ENCODE peak calls at places on chromosomes 11 and 22, in six cellular contexts. One of them, this sample, is unnamed.

GRCh38 chr11:112292785-112293407 is 32.2 kb upstream of the PLET1 start:
- DNase-seq in K562: no peak
- DNase-seq in heart left ventricle: no peak
- DNase-seq in H54: no peak
- DNase-seq in tibial nerve: peak
- DNase-seq in HCT116: no peak
- DNase-seq in this sample: peak

GRCh38 chr11:70883973-70884688 is 368.2 kb downstream of the SHANK2 start:
- DNase-seq in K562: no peak
- DNase-seq in heart left ventricle: no peak
- DNase-seq in H54: no peak
- DNase-seq in tibial nerve: peak
- DNase-seq in HCT116: no peak
- DNase-seq in this sample: no peak

GRCh38 chr11:23539556-23539955 is 679.3 kb upstream of the CCDC179 start:
- DNase-seq in K562: no peak
- DNase-seq in heart left ventricle: no peak
- DNase-seq in H54: no peak
- DNase-seq in tibial nerve: no peak
- DNase-seq in HCT116: no peak
- DNase-seq in this sample: no peak

GRCh38 chr11:133560467-133560866 is 28.2 kb upstream of the OPCML start:
- DNase-seq in K562: no peak
- DNase-seq in heart left ventricle: no peak
- DNase-seq in H54: no peak
- DNase-seq in tibial nerve: no peak
- DNase-seq in HCT116: no peak
- DNase-seq in this sample: no peak

GRCh38 chr11:128903248-128904041 is 12.3 kb downstream of the KCNJ5 start:
- DNase-seq in K562: no peak
- DNase-seq in heart left ventricle: peak
- DNase-seq in H54: peak
- DNase-seq in tibial nerve: peak
- DNase-seq in HCT116: no peak
- DNase-seq in this sample: no peak

GRCh38 chr11:86735462-86736302 is 63.3 kb upstream of the ME3 start:
- DNase-seq in K562: no peak
- DNase-seq in heart left ventricle: no peak
- DNase-seq in H54: no peak
- DNase-seq in tibial nerve: no peak
- DNase-seq in HCT116: no peak
- DNase-seq in this sample: no peak

GRCh38 chr11:17572791-17573460 is 25.9 kb downstream of the OTOG start:
- DNase-seq in K562: no peak
- DNase-seq in heart left ventricle: no peak
- DNase-seq in H54: no peak
- DNase-seq in tibial nerve: no peak
- DNase-seq in HCT116: no peak
- DNase-seq in this sample: no peak

GRCh38 chr11:70931430-70931829 is 320.9 kb downstream of the SHANK2 start:
- DNase-seq in K562: no peak
- DNase-seq in heart left ventricle: no peak
- DNase-seq in H54: no peak
- DNase-seq in tibial nerve: no peak
- DNase-seq in HCT116: no peak
- DNase-seq in this sample: no peak

GRCh38 chr11:62846177-62846576 is 6.8 kb upstream of the WDR74 start:
- DNase-seq in K562: no peak
- DNase-seq in heart left ventricle: no peak
- DNase-seq in H54: no peak
- DNase-seq in tibial nerve: no peak
- DNase-seq in HCT116: no peak
- DNase-seq in this sample: no peak

GRCh38 chr11:107741044-107741823 is 29.4 kb upstream of the SLN start:
- DNase-seq in K562: peak
- DNase-seq in heart left ventricle: no peak
- DNase-seq in H54: no peak
- DNase-seq in tibial nerve: no peak
- DNase-seq in HCT116: peak
- DNase-seq in this sample: peak

GRCh38 chr11:124739479-124740276 is at the start of gene NRGN:
- DNase-seq in K562: peak
- DNase-seq in heart left ventricle: peak
- DNase-seq in H54: peak
- DNase-seq in tibial nerve: peak
- DNase-seq in HCT116: peak
- DNase-seq in this sample: peak

GRCh38 chr11:72257551-72257950 is 13.6 kb upstream of the PHOX2A start:
- DNase-seq in K562: no peak
- DNase-seq in heart left ventricle: no peak
- DNase-seq in H54: no peak
- DNase-seq in tibial nerve: no peak
- DNase-seq in HCT116: no peak
- DNase-seq in this sample: no peak

GRCh38 chr22:43006016-43006505 is 8.9 kb downstream of the PACSIN2 start:
- DNase-seq in K562: no peak
- DNase-seq in heart left ventricle: no peak
- DNase-seq in H54: no peak
- DNase-seq in tibial nerve: no peak
- DNase-seq in HCT116: no peak
- DNase-seq in this sample: no peak

GRCh38 chr11:84465040-84465439 is 1162.1 kb downstream of the DLG2 start:
- DNase-seq in K562: no peak
- DNase-seq in heart left ventricle: no peak
- DNase-seq in H54: no peak
- DNase-seq in tibial nerve: no peak
- DNase-seq in HCT116: no peak
- DNase-seq in this sample: no peak

GRCh38 chr11:11476499-11476898 is 123.4 kb upstream of the CSNK2A3 start:
- DNase-seq in K562: no peak
- DNase-seq in heart left ventricle: no peak
- DNase-seq in H54: no peak
- DNase-seq in tibial nerve: no peak
- DNase-seq in HCT116: no peak
- DNase-seq in this sample: no peak

GRCh38 chr22:50306753-50307749 is at the start of gene PLXNB2:
- DNase-seq in K562: peak
- DNase-seq in heart left ventricle: peak
- DNase-seq in H54: no peak
- DNase-seq in tibial nerve: peak
- DNase-seq in HCT116: peak
- DNase-seq in this sample: peak

DNA sequence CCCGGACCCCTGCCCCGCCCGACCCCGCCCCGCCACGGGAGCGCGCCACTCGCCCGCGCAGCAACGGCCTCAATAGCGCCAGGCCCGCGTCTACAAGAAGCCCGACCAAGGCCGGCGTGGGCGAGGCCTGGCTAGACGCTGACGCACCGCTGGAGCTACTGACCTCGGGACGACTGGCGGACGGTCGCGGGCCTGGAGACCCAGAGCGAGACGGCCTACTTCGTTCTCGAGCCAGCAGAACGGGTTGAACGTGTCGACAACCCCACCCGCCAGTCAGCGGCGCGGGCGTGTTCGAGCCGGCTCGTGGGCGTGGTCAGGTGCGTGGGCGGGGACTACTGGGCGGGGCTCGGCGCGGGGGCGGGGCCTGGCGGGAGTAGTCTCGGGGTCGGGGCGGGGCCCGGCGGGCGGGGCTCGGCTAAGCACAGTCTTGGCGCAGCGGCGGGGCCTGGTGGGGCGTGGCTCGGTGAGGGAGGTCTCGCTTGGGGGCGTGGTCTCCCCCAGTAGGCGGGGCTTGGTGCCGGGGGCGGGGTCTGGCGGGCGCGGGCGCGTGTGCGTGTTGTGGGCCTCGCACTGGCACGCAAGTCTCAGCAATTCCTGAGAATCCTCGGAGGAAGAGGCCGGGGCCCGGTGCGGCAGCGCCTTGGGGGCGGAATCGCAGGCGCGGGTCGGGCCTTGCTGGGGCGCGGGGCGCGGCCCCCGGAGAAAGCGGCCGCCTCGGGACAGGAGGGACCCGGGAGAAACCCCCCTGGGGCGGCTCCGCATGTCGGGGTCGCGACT is at the start of gene RNH1:
- DNase-seq in K562: peak
- DNase-seq in heart left ventricle: peak
- DNase-seq in H54: peak
- DNase-seq in tibial nerve: peak
- DNase-seq in HCT116: peak
- DNase-seq in this sample: peak
- TF ChIP-seq POLR2A in K562: peak
- TF ChIP-seq POLR2A in heart left ventricle: no peak
- TF ChIP-seq POLR2A in H54: peak
- TF ChIP-seq POLR2A in tibial nerve: peak
- TF ChIP-seq POLR2A in HCT116: peak
- TF ChIP-seq POLR2A in this sample: no peak

GRCh38 chr11:61350336-61350735 is 11.3 kb downstream of the CYB561A3 start:
- DNase-seq in K562: no peak
- DNase-seq in heart left ventricle: no peak
- DNase-seq in H54: no peak
- DNase-seq in tibial nerve: no peak
- DNase-seq in HCT116: no peak
- DNase-seq in this sample: no peak

GRCh38 chr11:61349916-61350315 is 11.8 kb downstream of the CYB561A3 start:
- DNase-seq in K562: no peak
- DNase-seq in heart left ventricle: no peak
- DNase-seq in H54: no peak
- DNase-seq in tibial nerve: no peak
- DNase-seq in HCT116: no peak
- DNase-seq in this sample: no peak

GRCh38 chr11:61347916-61348461 is 13.7 kb downstream of the CYB561A3 start:
- DNase-seq in K562: no peak
- DNase-seq in heart left ventricle: no peak
- DNase-seq in H54: no peak
- DNase-seq in tibial nerve: no peak
- DNase-seq in HCT116: no peak
- DNase-seq in this sample: no peak

GRCh38 chr11:61350803-61351202 is 10.9 kb downstream of the CYB561A3 start:
- DNase-seq in K562: no peak
- DNase-seq in heart left ventricle: no peak
- DNase-seq in H54: no peak
- DNase-seq in tibial nerve: no peak
- DNase-seq in HCT116: no peak
- DNase-seq in this sample: no peak

DNA sequence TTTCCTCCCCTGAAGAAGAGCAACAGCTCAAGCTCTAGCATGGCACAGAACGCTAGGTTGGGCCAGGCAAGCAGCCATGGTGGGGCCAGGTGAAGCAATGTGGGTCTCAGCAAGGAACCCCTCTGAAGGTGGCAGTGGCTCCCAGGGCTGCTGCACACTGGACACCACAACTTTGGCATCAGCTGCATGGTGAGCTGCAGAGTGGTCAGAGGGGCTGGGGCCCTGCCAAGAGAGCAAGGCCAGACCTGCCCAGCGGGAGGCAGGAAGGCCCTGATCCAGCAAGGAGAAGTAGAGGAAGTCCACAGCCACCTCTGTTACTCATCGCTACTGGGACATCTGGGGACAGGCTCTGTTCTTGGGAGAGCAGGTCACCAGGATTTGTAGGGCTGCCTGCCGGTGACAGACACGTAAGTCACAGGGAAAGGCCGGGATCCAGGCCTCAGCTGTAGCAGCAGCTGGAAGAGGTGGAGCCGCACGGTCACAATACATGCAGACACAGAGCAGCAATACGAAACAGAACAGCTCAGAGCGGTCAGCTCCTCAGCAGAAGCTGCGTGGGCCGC is 12.4 kb downstream of the CYB561A3 start:
- DNase-seq in K562: no peak
- DNase-seq in heart left ventricle: no peak
- DNase-seq in H54: no peak
- DNase-seq in tibial nerve: no peak
- DNase-seq in HCT116: no peak
- DNase-seq in this sample: no peak
- TF ChIP-seq POLR2A in K562: no peak
- TF ChIP-seq POLR2A in heart left ventricle: no peak
- TF ChIP-seq POLR2A in H54: no peak
- TF ChIP-seq POLR2A in tibial nerve: no peak
- TF ChIP-seq POLR2A in HCT116: no peak
- TF ChIP-seq POLR2A in this sample: no peak

GRCh38 chr11:79045018-79045787 is 395.6 kb downstream of the TENM4 start:
- DNase-seq in K562: no peak
- DNase-seq in heart left ventricle: no peak
- DNase-seq in H54: no peak
- DNase-seq in tibial nerve: no peak
- DNase-seq in HCT116: no peak
- DNase-seq in this sample: no peak

GRCh38 chr11:79045811-79046304 is 395.0 kb downstream of the TENM4 start:
- DNase-seq in K562: no peak
- DNase-seq in heart left ventricle: no peak
- DNase-seq in H54: no peak
- DNase-seq in tibial nerve: no peak
- DNase-seq in HCT116: no peak
- DNase-seq in this sample: no peak

GRCh38 chr11:79042824-79043223 is 398.0 kb downstream of the TENM4 start:
- DNase-seq in K562: no peak
- DNase-seq in heart left ventricle: no peak
- DNase-seq in H54: no peak
- DNase-seq in tibial nerve: no peak
- DNase-seq in HCT116: no peak
- DNase-seq in this sample: no peak

GRCh38 chr11:79044211-79044610 is 396.6 kb downstream of the TENM4 start:
- DNase-seq in K562: no peak
- DNase-seq in heart left ventricle: no peak
- DNase-seq in H54: no peak
- DNase-seq in tibial nerve: no peak
- DNase-seq in HCT116: no peak
- DNase-seq in this sample: no peak

GRCh38 chr11:79043726-79044125 is 397.1 kb downstream of the TENM4 start:
- DNase-seq in K562: no peak
- DNase-seq in heart left ventricle: no peak
- DNase-seq in H54: no peak
- DNase-seq in tibial nerve: no peak
- DNase-seq in HCT116: no peak
- DNase-seq in this sample: no peak
- TF ChIP-seq POLR2A in K562: no peak
- TF ChIP-seq POLR2A in heart left ventricle: no peak
- TF ChIP-seq POLR2A in H54: no peak
- TF ChIP-seq POLR2A in tibial nerve: no peak
- TF ChIP-seq POLR2A in HCT116: no peak
- TF ChIP-seq POLR2A in this sample: no peak

GRCh38 chr22:29765905-29766631 is 739 bp downstream of the ZMAT5 start:
- DNase-seq in K562: peak
- DNase-seq in heart left ventricle: no peak
- DNase-seq in H54: no peak
- DNase-seq in tibial nerve: no peak
- DNase-seq in HCT116: no peak
- DNase-seq in this sample: peak

GRCh38 chr22:29766632-29767288 is at the start of gene ZMAT5:
- DNase-seq in K562: peak
- DNase-seq in heart left ventricle: peak
- DNase-seq in H54: peak
- DNase-seq in tibial nerve: peak
- DNase-seq in HCT116: peak
- DNase-seq in this sample: peak

GRCh38 chr22:29768052-29768680 is 997 bp downstream of the UQCR10 start:
- DNase-seq in K562: peak
- DNase-seq in heart left ventricle: no peak
- DNase-seq in H54: no peak
- DNase-seq in tibial nerve: no peak
- DNase-seq in HCT116: no peak
- DNase-seq in this sample: no peak

GRCh38 chr22:29769723-29770321 is 2.7 kb downstream of the UQCR10 start:
- DNase-seq in K562: no peak
- DNase-seq in heart left ventricle: no peak
- DNase-seq in H54: no peak
- DNase-seq in tibial nerve: no peak
- DNase-seq in HCT116: no peak
- DNase-seq in this sample: no peak

GRCh38 chr22:29767289-29768051 is at the start of gene UQCR10:
- DNase-seq in K562: peak
- DNase-seq in heart left ventricle: peak
- DNase-seq in H54: peak
- DNase-seq in tibial nerve: peak
- DNase-seq in HCT116: peak
- DNase-seq in this sample: peak
- TF ChIP-seq POLR2A in K562: peak
- TF ChIP-seq POLR2A in heart left ventricle: peak
- TF ChIP-seq POLR2A in H54: peak
- TF ChIP-seq POLR2A in tibial nerve: peak
- TF ChIP-seq POLR2A in HCT116: no peak
- TF ChIP-seq POLR2A in this sample: peak

This sample was measured in erythroblast.